ENCODE peak calls at places on chromosomes 5 and 9, in six cellular contexts. J, G, C, M, P and F are unnamed samples.
A peak's percentile ranks its signal among the peaks of the same experiment; 100 is the strongest.

GRCh38 chr5:6676702-6677101 is 36.5 kb upstream of the TENT4A start:
- DNase-seq in J (peak; percentile 48), G (no peak), C (no peak), M (peak; percentile 9), P (no peak), F (no peak)

GRCh38 chr9:105828596-105829213 is 134.4 kb downstream of the TMEM38B start:
- DNase-seq in J (no peak), G (no peak), C (no peak), M (no peak), P (no peak), F (no peak)

GRCh38 chr5:96259211-96259772 is 173.8 kb downstream of the PCSK1 start:
- DNase-seq in J (peak; percentile 74), G (no peak), C (no peak), M (peak; percentile 52), P (no peak), F (no peak)

GRCh38 chr9:87189006-87189405 is 241.7 kb upstream of the GAS1 start:
- DNase-seq in J (peak; percentile 81), G (no peak), C (no peak), M (peak; percentile 76), P (no peak), F (no peak)

GRCh38 chr5:96855041-96855872 is 21.0 kb upstream of the ERAP2 start:
- DNase-seq in J (peak; percentile 84), G (no peak), C (no peak), M (peak; percentile 56), P (no peak), F (no peak)

GRCh38 chr5:142847898-142848790 is 78.0 kb downstream of the ARHGAP26 start:
- DNase-seq in J (peak; percentile 31), G (no peak), C (no peak), M (no peak), P (no peak), F (no peak)

GRCh38 chr9:92964981-92965758 is 17.8 kb downstream of the FGD3 start:
- DNase-seq in J (no peak), G (no peak), C (no peak), M (no peak), P (no peak), F (no peak)

GRCh38 chr9:137367506-137368430 is 55.2 kb downstream of the EXD3 start:
- DNase-seq in J (no peak), G (peak; percentile 27), C (no peak), M (no peak), P (no peak), F (no peak)

GRCh38 chr5:116318091-116318854 is 233.4 kb downstream of the COMMD10 start:
- DNase-seq in J (no peak), G (no peak), C (no peak), M (no peak), P (no peak), F (peak; percentile 62)

GRCh38 chr5:159224471-159224870 is 15.1 kb upstream of the RNF145 start:
- DNase-seq in J (no peak), G (no peak), C (no peak), M (no peak), P (no peak), F (no peak)

GRCh38 chr5:144406463-144406862 is 235.8 kb downstream of the KCTD16 start:
- DNase-seq in J (no peak), G (no peak), C (no peak), M (no peak), P (no peak), F (no peak)

GRCh38 chr9:128001411-128002298 is 20.9 kb upstream of the EEIG1 start:
- DNase-seq in J (peak; percentile 89), G (peak; percentile 76), C (no peak), M (peak; percentile 90), P (no peak), F (peak; percentile 98)

GRCh38 chr5:115738807-115739206 is 77.7 kb downstream of the CDO1 start:
- DNase-seq in J (no peak), G (no peak), C (no peak), M (no peak), P (no peak), F (no peak)

GRCh38 chr9:21933281-21933680 is 60.9 kb downstream of the CDKN2A start:
- DNase-seq in J (no peak), G (no peak), C (peak; percentile 1), M (no peak), P (no peak), F (peak; percentile 6)

GRCh38 chr5:118070041-118070440 is 918.3 kb downstream of the DTWD2 start:
- DNase-seq in J (no peak), G (no peak), C (no peak), M (no peak), P (no peak), F (no peak)

GRCh38 chr5:9046756-9047481 is 499.0 kb downstream of the SEMA5A start:
- DNase-seq in J (peak; percentile 99), G (no peak), C (no peak), M (peak; percentile 98), P (no peak), F (peak; percentile 18)

GRCh38 chr5:176762489-176762888 is 47.9 kb upstream of the UNC5A start:
- DNase-seq in J (peak; percentile 16), G (peak; percentile 45), C (no peak), M (no peak), P (no peak), F (no peak)

GRCh38 chr5:16934123-16934522 is 2.0 kb downstream of the MYO10 start:
- DNase-seq in J (peak; percentile 80), G (peak; percentile 73), C (peak; percentile 51), M (peak; percentile 84), P (peak; percentile 78), F (peak; percentile 79)

GRCh38 chr5:171774418-171774817 is 11.2 kb upstream of the SMIM23 start:
- DNase-seq in J (no peak), G (no peak), C (no peak), M (no peak), P (no peak), F (no peak)

GRCh38 chr9:118533850-118534249 is 829.6 kb downstream of the TLR4 start:
- DNase-seq in J (no peak), G (no peak), C (no peak), M (no peak), P (no peak), F (no peak)

GRCh38 chr9:118533101-118533500 is 828.9 kb downstream of the TLR4 start:
- DNase-seq in J (no peak), G (no peak), C (no peak), M (peak; percentile 17), P (no peak), F (no peak)

GRCh38 chr9:118529210-118529609 is 825.0 kb downstream of the TLR4 start:
- DNase-seq in J (no peak), G (no peak), C (no peak), M (peak; percentile 46), P (no peak), F (no peak)

DNA sequence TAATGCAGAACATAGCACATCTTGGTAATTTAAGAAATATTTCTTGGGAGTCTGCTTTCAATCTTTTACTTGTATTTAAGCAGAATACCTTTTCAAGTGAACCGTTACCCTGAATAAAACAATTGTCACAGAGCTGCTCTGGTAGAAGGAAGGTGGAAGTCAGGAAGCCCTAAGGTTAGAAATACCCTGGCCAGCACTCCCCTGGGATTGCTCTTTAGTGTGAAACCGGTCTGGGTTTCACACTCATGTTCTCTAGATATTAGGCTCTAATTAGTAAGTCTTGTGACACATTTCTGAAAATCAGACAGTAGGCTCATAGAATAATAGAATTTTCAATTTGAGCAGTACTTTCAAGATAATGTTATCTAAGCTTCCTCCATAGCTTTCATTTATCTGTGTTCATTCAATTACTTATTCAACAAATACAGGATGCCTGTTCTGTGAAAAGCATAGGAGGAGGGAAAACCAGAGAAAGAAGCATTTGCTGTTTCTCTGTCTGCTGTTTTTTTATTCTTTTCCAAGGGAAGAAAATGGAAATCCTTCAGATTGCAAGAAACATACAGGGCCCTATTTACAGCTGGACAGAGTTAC is 825.5 kb downstream of the TLR4 start:
- DNase-seq in J (no peak), G (no peak), C (no peak), M (no peak), P (no peak), F (no peak)
- H4K91ac ChIP-seq in J (no peak overlapping the region), G (no peak overlapping the region), C (no peak overlapping the region), M (no peak overlapping the region), P (no peak overlapping the region), F (no peak overlapping the region)

GRCh38 chr5:19274578-19274977 is 713.4 kb downstream of the CDH18 start:
- DNase-seq in J (no peak), G (no peak), C (no peak), M (no peak), P (no peak), F (no peak)
- H4K91ac ChIP-seq in J (no peak overlapping the region), G (no peak overlapping the region), C (no peak overlapping the region), M (no peak overlapping the region), P (no peak overlapping the region), F (no peak overlapping the region)

GRCh38 chr5:128009399-128009798 is 74.2 kb upstream of the SLC12A2 start:
- DNase-seq in J (no peak), G (peak; percentile 32), C (no peak), M (no peak), P (no peak), F (no peak)

GRCh38 chr5:128019391-128019790 is 64.2 kb upstream of the SLC12A2 start:
- DNase-seq in J (no peak), G (no peak), C (no peak), M (no peak), P (no peak), F (peak; percentile 93)

GRCh38 chr5:128015978-128016377 is 67.6 kb upstream of the SLC12A2 start:
- DNase-seq in J (peak; percentile 25), G (no peak), C (no peak), M (peak; percentile 14), P (no peak), F (peak; percentile 90)

GRCh38 chr5:128015478-128015877 is 68.1 kb upstream of the SLC12A2 start:
- DNase-seq in J (no peak), G (no peak), C (no peak), M (no peak), P (no peak), F (no peak)

DNA sequence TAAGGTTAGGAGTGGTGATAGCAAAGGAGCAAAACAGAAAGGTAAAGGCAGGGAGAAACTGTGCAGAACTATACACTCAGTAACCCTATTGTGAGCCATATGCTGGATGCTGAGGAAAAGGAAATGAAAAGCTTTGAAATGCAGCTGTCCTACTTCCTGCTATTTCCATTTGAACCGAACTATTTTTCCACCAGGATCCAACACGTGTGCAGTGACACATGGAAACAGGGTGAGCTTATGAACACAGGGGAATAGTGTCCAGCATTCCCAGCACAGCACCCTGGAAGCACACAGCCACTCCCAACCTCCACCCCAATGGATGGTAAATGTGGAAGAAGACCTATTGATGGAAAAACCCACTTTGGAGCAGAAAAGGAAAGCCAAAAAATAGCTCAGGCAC is 69.0 kb upstream of the SLC12A2 start:
- DNase-seq in J (no peak), G (no peak), C (no peak), M (no peak), P (no peak), F (no peak)
- H4K91ac ChIP-seq in J (no peak overlapping the region), G (no peak overlapping the region), C (no peak overlapping the region), M (no peak overlapping the region), P (no peak overlapping the region), F (no peak overlapping the region)

DNA sequence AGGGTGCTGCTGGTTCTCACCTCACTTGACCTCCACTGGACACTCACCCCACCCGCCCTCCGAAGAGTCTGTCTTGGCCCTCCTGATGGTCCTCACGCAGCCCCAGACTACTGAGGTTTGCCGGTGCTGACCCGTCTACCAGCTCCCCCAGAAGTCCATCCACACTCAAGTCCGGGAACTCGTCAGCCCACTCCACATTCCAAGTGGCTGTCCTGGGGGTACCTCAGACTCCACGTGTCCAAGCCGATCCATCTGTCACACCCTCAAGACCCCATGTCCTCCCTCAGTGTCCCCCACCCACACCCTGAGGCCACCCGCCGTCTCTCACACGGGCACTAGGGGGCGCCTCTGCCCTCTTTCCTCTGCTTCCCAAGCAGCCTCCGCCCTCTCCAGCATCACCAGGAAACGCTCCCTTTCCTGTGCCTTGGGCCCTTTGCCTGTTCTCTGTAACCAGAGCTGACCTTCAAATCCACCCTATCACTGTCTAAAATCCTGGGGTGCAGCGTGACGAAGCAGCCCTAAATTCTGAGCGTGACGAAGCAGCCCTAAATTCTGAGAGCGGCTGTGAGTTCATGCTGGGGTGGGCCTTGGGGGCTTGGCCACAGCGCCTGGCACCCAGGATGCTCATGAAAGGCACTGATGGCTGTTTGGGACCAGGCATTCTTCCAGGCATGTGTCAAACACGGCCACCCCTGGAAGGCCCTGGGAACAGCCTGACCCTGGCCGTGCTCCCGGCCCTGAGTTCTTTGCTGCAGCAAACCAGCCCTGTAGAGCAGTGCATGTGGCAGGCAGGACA is 95.7 kb downstream of the KCNT1 start:
- DNase-seq in J (peak; percentile 31), G (peak; percentile 78), C (peak; percentile 33), M (peak; percentile 34), P (peak; percentile 51), F (no peak)
- H4K91ac ChIP-seq in J (no peak overlapping the region), G (no peak overlapping the region), C (no peak overlapping the region), M (no peak overlapping the region), P (peak overlapping the region; percentile 43), F (no peak overlapping the region)